ENCODE peak calls at places on chromosomes 6 and 20, in four cellular contexts. One of them, this sample, is unnamed.

GRCh38 chr20:5056801-5057599 is 55.7 kb upstream of the SLC23A2 start:
- DNase-seq in SW480: peak
- DNase-seq in tibial artery: peak
- DNase-seq in T-helper 22 cell: peak
- DNase-seq in this sample: no peak

GRCh38 chr20:49259799-49260198 is 18.1 kb downstream of the ZNFX1 start:
- DNase-seq in SW480: no peak
- DNase-seq in tibial artery: no peak
- DNase-seq in T-helper 22 cell: no peak
- DNase-seq in this sample: no peak

GRCh38 chr6:118660218-118660569 is 8.8 kb upstream of the CEP85L start:
- DNase-seq in SW480: no peak
- DNase-seq in tibial artery: no peak
- DNase-seq in T-helper 22 cell: peak
- DNase-seq in this sample: no peak

GRCh38 chr6:31083742-31084354 is 28.5 kb downstream of the C6orf15 start:
- DNase-seq in SW480: no peak
- DNase-seq in tibial artery: no peak
- DNase-seq in T-helper 22 cell: no peak
- DNase-seq in this sample: no peak

GRCh38 chr6:54267798-54268197 is 40.4 kb upstream of the TINAG start:
- DNase-seq in SW480: peak
- DNase-seq in tibial artery: no peak
- DNase-seq in T-helper 22 cell: no peak
- DNase-seq in this sample: no peak

GRCh38 chr6:79391511-79391910 is 145.7 kb downstream of the LCA5 start:
- DNase-seq in SW480: no peak
- DNase-seq in tibial artery: no peak
- DNase-seq in T-helper 22 cell: no peak
- DNase-seq in this sample: no peak

GRCh38 chr20:51284871-51285270 is 257.6 kb downstream of the NFATC2 start:
- DNase-seq in SW480: no peak
- DNase-seq in tibial artery: no peak
- DNase-seq in T-helper 22 cell: no peak
- DNase-seq in this sample: no peak

GRCh38 chr6:158019416-158019815 is 37.8 kb downstream of the SYNJ2 start:
- DNase-seq in SW480: no peak
- DNase-seq in tibial artery: no peak
- DNase-seq in T-helper 22 cell: no peak
- DNase-seq in this sample: peak

GRCh38 chr6:161111256-161111655 is 119.7 kb downstream of the MAP3K4 start:
- DNase-seq in SW480: no peak
- DNase-seq in tibial artery: no peak
- DNase-seq in T-helper 22 cell: no peak
- DNase-seq in this sample: no peak

GRCh38 chr6:43407296-43407695 is 20.0 kb upstream of the ABCC10 start:
- DNase-seq in SW480: no peak
- DNase-seq in tibial artery: no peak
- DNase-seq in T-helper 22 cell: no peak
- DNase-seq in this sample: no peak

GRCh38 chr6:170296746-170297576 is 6.1 kb upstream of the DLL1 start:
- DNase-seq in SW480: peak
- DNase-seq in tibial artery: no peak
- DNase-seq in T-helper 22 cell: no peak
- DNase-seq in this sample: peak

GRCh38 chr6:156777577-156777865 is 343 bp downstream of the ARID1B start:
- DNase-seq in SW480: no peak
- DNase-seq in tibial artery: no peak
- DNase-seq in T-helper 22 cell: no peak
- DNase-seq in this sample: no peak

GRCh38 chr6:109715616-109716015 is 24.5 kb downstream of the FIG4 start:
- DNase-seq in SW480: no peak
- DNase-seq in tibial artery: no peak
- DNase-seq in T-helper 22 cell: no peak
- DNase-seq in this sample: no peak

GRCh38 chr20:35547319-35547718 is 5.4 kb downstream of the ERGIC3 start:
- DNase-seq in SW480: no peak
- DNase-seq in tibial artery: no peak
- DNase-seq in T-helper 22 cell: no peak
- DNase-seq in this sample: no peak

GRCh38 chr6:52616271-52616670 is 39.4 kb upstream of the TRAM2 start:
- DNase-seq in SW480: no peak
- DNase-seq in tibial artery: no peak
- DNase-seq in T-helper 22 cell: no peak
- DNase-seq in this sample: no peak

GRCh38 chr20:45933231-45934045 is 1.0 kb upstream of the PCIF1 start:
- DNase-seq in SW480: peak
- DNase-seq in tibial artery: peak
- DNase-seq in T-helper 22 cell: peak
- DNase-seq in this sample: peak

GRCh38 chr6:91166271-91166670 is 579.4 kb upstream of the MAP3K7 start:
- DNase-seq in SW480: no peak
- DNase-seq in tibial artery: no peak
- DNase-seq in T-helper 22 cell: no peak
- DNase-seq in this sample: no peak

GRCh38 chr20:25284131-25284601 is 36.3 kb downstream of the PYGB start:
- DNase-seq in SW480: no peak
- DNase-seq in tibial artery: peak
- DNase-seq in T-helper 22 cell: no peak
- DNase-seq in this sample: no peak

GRCh38 chr6:105424177-105424783 is 21.4 kb upstream of the PREP start:
- DNase-seq in SW480: peak
- DNase-seq in tibial artery: peak
- DNase-seq in T-helper 22 cell: peak
- DNase-seq in this sample: peak

GRCh38 chr6:95413789-95414188 is 163.5 kb upstream of the MANEA start:
- DNase-seq in SW480: no peak
- DNase-seq in tibial artery: no peak
- DNase-seq in T-helper 22 cell: no peak
- DNase-seq in this sample: no peak

GRCh38 chr6:43990627-43991619 is 136.3 kb downstream of the MRPL14 start:
- DNase-seq in SW480: no peak
- DNase-seq in tibial artery: no peak
- DNase-seq in T-helper 22 cell: no peak
- DNase-seq in this sample: peak

This sample was measured in ovary.